ENCODE peak calls at places on chromosomes 4 and X, in ten cellular contexts. D, Q, X, I, B, Z, Y, J, L and S are unnamed samples.
A peak's percentile ranks its signal among the peaks of the same experiment; 100 is the strongest.

GRCh38 chrX:134682081-134682480 is 23.8 kb upstream of the PLAC1 start:
- DNase-seq in B (no peak), Y (no peak), Q (no peak), D (no peak), X (peak; percentile 13), J (no peak), I (no peak), L (no peak), Z (no peak), S (no peak)

GRCh38 chr4:9997881-9998280 is 23.4 kb downstream of the SLC2A9 start:
- DNase-seq in B (peak; percentile 27), Y (no peak), D (no peak), Z (no peak), X (no peak), J (no peak), I (no peak), L (no peak), Q (no peak), S (no peak)

GRCh38 chrX:21985332-21985777 is 44.8 kb downstream of the SMS start:
- DNase-seq in X (peak; percentile 67), B (peak; percentile 51), I (peak; percentile 58), Q (no peak), Z (peak; percentile 61), J (peak; percentile 27), D (peak; percentile 41), Y (peak; percentile 82), L (peak; percentile 51), S (peak; percentile 74)

GRCh38 chr4:19776929-19777328 is 474.8 kb upstream of the SLIT2 start:
- DNase-seq in Q (no peak), J (no peak), B (peak; percentile 31), Y (no peak), Z (no peak), L (no peak), I (no peak), D (no peak), X (peak; percentile 16), S (no peak)

GRCh38 chr4:141435446-141436225 is 200.7 kb upstream of the IL15 start:
- DNase-seq in Q (no peak), X (no peak), B (peak; percentile 11), J (no peak), L (no peak), Y (no peak), Z (no peak), I (no peak), D (no peak), S (no peak)

GRCh38 chr4:4986856-4987255 is 32.4 kb downstream of the CYTL1 start:
- DNase-seq in L (no peak), X (no peak), Q (no peak), Z (no peak), I (no peak), Y (no peak), D (no peak), J (no peak), B (no peak), S (no peak)

GRCh38 chr4:74503580-74503979 is 58.6 kb downstream of the AREG start:
- DNase-seq in Y (peak; percentile 79), Q (no peak), J (no peak), Z (no peak), X (no peak), L (no peak), I (no peak), B (peak; percentile 75), D (no peak), S (no peak)

GRCh38 chrX:27840881-27841280 is 33.1 kb downstream of the MAGEB10 start:
- DNase-seq in Z (no peak), X (no peak), Q (no peak), B (no peak), L (no peak), D (no peak), J (no peak), Y (no peak), I (no peak), S (no peak)

GRCh38 chr4:142449771-142450373 is 396.2 kb downstream of the INPP4B start:
- DNase-seq in D (no peak), L (no peak), J (no peak), Q (no peak), X (no peak), I (no peak), Z (no peak), B (peak; percentile 29), Y (no peak), S (no peak)

GRCh38 chrX:43731086-43731485 is 75.0 kb downstream of the MAOA start:
- DNase-seq in Y (no peak), I (no peak), Q (no peak), L (no peak), B (no peak), D (no peak), Z (no peak), X (no peak), J (no peak), S (no peak)